ENCODE peak calls at places on chromosome 1, in seven cellular contexts. H, E, V, K, U, S and D are unnamed samples.

GRCh38 chr1:178192686-178193085 is 98.8 kb downstream of the RASAL2 start:
- DNase-seq in V (peak), H (peak), K (no peak), S (no peak), E (peak), U (peak), D (no peak)

GRCh38 chr1:216119600-216119999 is 303.6 kb downstream of the USH2A start:
- DNase-seq in V (peak), S (no peak), U (peak), H (peak), E (peak), K (no peak), D (no peak)

GRCh38 chr1:67431156-67431765 is 1.1 kb upstream of the SERBP1 start:
- DNase-seq in U (no peak), S (no peak), H (no peak), E (no peak), V (no peak), K (no peak), D (no peak)

GRCh38 chr1:163173121-163173520 is 29.6 kb downstream of the RGS5 start:
- DNase-seq in H (no peak), V (no peak), K (no peak), U (no peak), E (no peak), S (no peak), D (no peak)

GRCh38 chr1:209354111-209354839 is 229.2 kb upstream of the CAMK1G start:
- DNase-seq in S (peak), U (peak), K (peak), H (peak), E (peak), V (peak), D (peak)

GRCh38 chr1:12454406-12455391 is 163.3 kb downstream of the DHRS3 start:
- DNase-seq in E (no peak), V (peak), H (peak), U (peak), S (no peak), K (no peak), D (no peak)

GRCh38 chr1:99003911-99004269 is 771 bp downstream of the PLPPR5 start:
- DNase-seq in U (no peak), S (peak), E (peak), K (no peak), H (no peak), V (no peak), D (peak)

GRCh38 chr1:109864960-109865611 is 45.6 kb upstream of the CSF1 start:
- DNase-seq in H (peak), E (no peak), U (no peak), S (no peak), K (no peak), V (peak), D (no peak)

GRCh38 chr1:234554157-234554477 is 55.9 kb downstream of the IRF2BP2 start:
- DNase-seq in E (no peak), S (no peak), V (no peak), K (no peak), U (no peak), H (peak), D (no peak)

GRCh38 chr1:237961710-237962109 is 71.0 kb upstream of the ZP4 start:
- DNase-seq in S (no peak), H (no peak), K (no peak), U (no peak), V (no peak), E (no peak), D (no peak)

GRCh38 chr1:222012816-222013215 is 270.9 kb upstream of the DUSP10 start:
- DNase-seq in S (no peak), V (no peak), K (no peak), U (no peak), H (no peak), E (no peak), D (no peak)

GRCh38 chr1:89865498-89866385 is 44.9 kb downstream of the LRRC8D start:
- DNase-seq in H (peak), E (peak), U (peak), K (no peak), V (peak), S (no peak), D (no peak)

GRCh38 chr1:11499825-11500331 is 20.9 kb downstream of the DISP3 start:
- DNase-seq in E (no peak), H (no peak), K (peak), S (peak), U (no peak), V (no peak), D (peak)

GRCh38 chr1:192918259-192918658 is 109.4 kb downstream of the RGS2 start:
- DNase-seq in E (no peak), K (no peak), H (no peak), V (no peak), U (no peak), S (no peak), D (no peak)

GRCh38 chr1:9295884-9296283 is 3.2 kb downstream of the SPSB1 start:
- DNase-seq in H (no peak), E (no peak), K (no peak), U (no peak), S (no peak), V (no peak), D (no peak)

GRCh38 chr1:245956225-245956624 is 550.9 kb downstream of the SMYD3 start:
- DNase-seq in H (no peak), V (peak), S (no peak), E (no peak), U (no peak), K (no peak), D (no peak)

GRCh38 chr1:156600733-156601121 is 552 bp downstream of the GPATCH4 start:
- DNase-seq in H (no peak), E (no peak), V (no peak), K (no peak), U (no peak), S (no peak), D (no peak)

GRCh38 chr1:231893400-231894102 is 267.0 kb downstream of the DISC1 start:
- DNase-seq in K (no peak), H (no peak), E (no peak), S (no peak), V (no peak), U (no peak), D (no peak)

GRCh38 chr1:911875-912739 is 11.6 kb upstream of the SAMD11 start:
- DNase-seq in E (no peak), V (no peak), K (no peak), S (no peak), U (no peak), H (no peak), D (no peak)

GRCh38 chr1:207077470-207078377 is 10.9 kb upstream of the C4BPB start:
- DNase-seq in H (peak), U (peak), S (peak), K (peak), V (peak), E (peak), D (peak)

GRCh38 chr1:22457356-22457755 is 5.7 kb downstream of the ZBTB40 start:
- DNase-seq in K (no peak), E (no peak), V (peak), U (no peak), H (peak), S (no peak), D (no peak)

GRCh38 chr1:221141606-221142285 is 262.5 kb downstream of the HLX start:
- DNase-seq in K (peak), V (no peak), H (peak), E (peak), U (no peak), S (no peak), D (no peak)

GRCh38 chr1:215749423-215749822 is 182.3 kb downstream of the KCTD3 start:
- DNase-seq in U (peak), E (no peak), V (peak), S (no peak), H (peak), K (no peak), D (no peak)

GRCh38 chr1:65890201-65890600 is 97.5 kb downstream of the PDE4B start:
- DNase-seq in S (no peak), U (no peak), H (no peak), V (peak), E (no peak), K (no peak), D (no peak)

GRCh38 chr1:67838180-67838912 is 5.1 kb upstream of the GNG12 start:
- DNase-seq in S (no peak), U (peak), K (no peak), H (no peak), V (no peak), E (no peak), D (no peak)

GRCh38 chr1:204678721-204679455 is 6.7 kb downstream of the LRRN2 start:
- DNase-seq in E (no peak), U (no peak), H (no peak), K (no peak), S (no peak), V (no peak), D (no peak)

GRCh38 chr1:150922519-150922975 is 3.6 kb upstream of the SETDB1 start:
- DNase-seq in H (peak), V (peak), U (peak), S (peak), E (peak), K (peak), D (peak)

GRCh38 chr1:60428161-60428560 is 354.6 kb upstream of the C1orf87 start:
- DNase-seq in U (peak), K (no peak), V (no peak), E (no peak), H (no peak), S (no peak), D (no peak)

GRCh38 chr1:243474906-243475305 is 219.1 kb downstream of the SDCCAG8 start:
- DNase-seq in H (no peak), E (no peak), U (no peak), K (no peak), S (no peak), V (no peak), D (no peak)

GRCh38 chr1:230270185-230270939 is 155.8 kb downstream of the PGBD5 start:
- DNase-seq in K (no peak), H (peak), E (no peak), S (no peak), U (no peak), V (peak), D (no peak)

GRCh38 chr1:212920895-212921294 is 29.4 kb upstream of the VASH2 start:
- DNase-seq in S (peak), E (no peak), H (no peak), V (no peak), U (no peak), K (no peak), D (peak)

GRCh38 chr1:109639841-109640184 is 16.1 kb upstream of the GSTM4 start:
- DNase-seq in U (no peak), S (no peak), K (no peak), V (no peak), H (no peak), E (no peak), D (peak)

GRCh38 chr1:234265861-234266260 is 107.4 kb upstream of the COA6 start:
- DNase-seq in U (no peak), V (no peak), K (no peak), E (no peak), S (no peak), H (no peak), D (no peak)

GRCh38 chr1:218553197-218553596 is 208.1 kb downstream of the TGFB2 start:
- DNase-seq in K (no peak), U (peak), S (no peak), E (no peak), V (no peak), H (no peak), D (no peak)

GRCh38 chr1:1437904-1438376 is 2.5 kb downstream of the VWA1 start:
- DNase-seq in V (no peak), U (no peak), S (no peak), K (no peak), H (no peak), E (no peak), D (no peak)

GRCh38 chr1:201260236-201260591 is 23.1 kb upstream of the PKP1 start:
- DNase-seq in S (no peak), E (no peak), U (peak), H (no peak), K (no peak), V (no peak), D (no peak)
- H3K23ac ChIP-seq in S (no peak), E (no peak), U (no peak), H (no peak), K (peak), V (no peak), D (no peak)

GRCh38 chr1:185016880-185017279 is 28.5 kb upstream of the RNF2 start:
- DNase-seq in U (peak), E (no peak), H (peak), S (no peak), K (no peak), V (peak), D (no peak)
- H3K23ac ChIP-seq in U (no peak), E (no peak), H (no peak), S (no peak), K (no peak), V (no peak), D (no peak)

GRCh38 chr1:228756457-228756856 is 21.2 kb downstream of the RHOU start:
- DNase-seq in H (no peak), V (no peak), U (no peak), S (no peak), K (no peak), E (peak), D (no peak)
- H3K23ac ChIP-seq in H (no peak), V (no peak), U (no peak), S (no peak), K (no peak), E (no peak), D (no peak)

DNA sequence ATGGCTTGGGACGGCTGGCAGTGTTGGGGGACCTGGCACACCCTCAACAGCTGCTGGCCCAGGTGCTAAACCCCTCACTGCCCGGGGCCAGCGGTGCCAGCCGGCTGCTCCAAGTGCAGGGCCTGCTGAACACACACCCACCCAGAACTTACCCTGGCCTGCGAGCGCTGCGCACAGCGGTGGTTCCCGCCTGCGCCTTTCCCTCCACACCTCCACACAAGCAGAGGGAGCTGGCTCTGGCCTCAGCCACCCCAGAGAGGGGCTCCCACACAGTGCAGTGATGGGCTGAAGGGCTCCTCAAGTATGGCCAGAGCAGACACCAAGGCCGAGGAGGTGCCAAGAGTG is 67.9 kb downstream of the FMO4 start:
- DNase-seq in E (no peak), U (no peak), K (no peak), V (no peak), H (no peak), S (no peak), D (no peak)
- H3K23ac ChIP-seq in E (no peak), U (no peak), K (peak), V (no peak), H (no peak), S (no peak), D (no peak)

GRCh38 chr1:39094685-39095084 is 68.5 kb downstream of the NDUFS5 start:
- DNase-seq in V (no peak), K (no peak), U (no peak), E (no peak), H (no peak), S (no peak), D (no peak)
- H3K23ac ChIP-seq in V (no peak), K (no peak), U (no peak), E (no peak), H (no peak), S (no peak), D (no peak)

DNA sequence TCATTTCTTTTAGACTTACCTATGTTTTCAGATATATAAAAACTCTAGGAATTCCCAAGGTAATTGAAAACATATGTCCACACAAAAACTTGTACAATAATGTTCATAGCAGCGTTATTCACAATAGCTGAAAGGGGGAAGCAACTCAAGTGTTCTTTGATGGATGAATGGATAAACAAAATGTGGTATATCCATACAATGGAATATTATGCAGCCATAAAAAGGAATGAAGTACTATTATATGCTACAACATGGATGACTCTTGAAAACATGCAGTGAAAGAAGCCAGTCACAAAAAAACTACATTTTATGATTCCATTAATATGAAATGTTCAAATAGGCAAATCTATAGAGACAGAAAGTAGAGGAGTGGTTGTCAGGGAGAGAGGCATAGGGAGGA is 62.2 kb upstream of the WDR26 start:
- DNase-seq in V (no peak), H (no peak), S (no peak), U (no peak), K (no peak), E (no peak), D (no peak)
- H3K23ac ChIP-seq in V (no peak), H (no peak), S (no peak), U (no peak), K (no peak), E (no peak), D (no peak)